ENCODE peak calls at places on chromosome 5, in ten cellular contexts. M is Panc1; P is HL-60; R is esophagus squamous epithelium; S is AG10803; W is uterus; D is GM13977; B is D721Med; I is cardiac fibroblast; Y is activated CD8-positive, alpha-beta T cell treated with anti-CD3 and anti-CD28 coated beads for 36 hours. G is an unnamed sample.

GRCh38 chr5:61999371-61999770 is 306.6 kb upstream of the KIF2A start:
- DNase-seq in M (no peak), P (no peak), R (no peak), S (peak; percentile 61), W (no peak), D (no peak), B (no peak), I (no peak), Y (no peak), G (no peak)

GRCh38 chr5:133489632-133490031 is 122.7 kb downstream of the FSTL4 start:
- DNase-seq in M (no peak), P (no peak), R (no peak), S (no peak), W (no peak), D (peak; percentile 41), B (no peak), I (no peak), Y (peak; percentile 57), G (peak; percentile 34)

GRCh38 chr5:132234684-132235062 is 7.0 kb upstream of the P4HA2 start:
- DNase-seq in M (no peak), P (no peak), R (no peak), S (no peak), W (peak; percentile 6), D (no peak), B (no peak), I (no peak), Y (no peak), G (no peak)

GRCh38 chr5:20105915-20106314 is 117.9 kb upstream of the CDH18 start:
- DNase-seq in M (no peak), P (no peak), R (no peak), S (no peak), W (no peak), D (no peak), B (no peak), I (no peak), Y (no peak), G (no peak)

GRCh38 chr5:125411163-125412050 is 665.0 kb upstream of the ZNF608 start:
- DNase-seq in M (no peak), P (no peak), R (no peak), S (no peak), W (no peak), D (peak; percentile 35), B (no peak), I (peak; percentile 86), Y (no peak), G (peak; percentile 42)

GRCh38 chr5:128341056-128341455 is 197.0 kb downstream of the FBN2 start:
- DNase-seq in M (no peak), P (peak; percentile 54), R (no peak), S (peak; percentile 1), W (no peak), D (no peak), B (no peak), I (peak; percentile 64), Y (no peak), G (no peak)

GRCh38 chr5:1462358-1462757 is 17.1 kb upstream of the SLC6A3 start:
- DNase-seq in M (no peak), P (no peak), R (no peak), S (no peak), W (no peak), D (no peak), B (no peak), I (no peak), Y (no peak), G (no peak)

GRCh38 chr5:58490397-58491072 is 700 bp upstream of the GAPT start:
- DNase-seq in M (no peak), P (peak; percentile 35), R (no peak), S (no peak), W (no peak), D (no peak), B (no peak), I (no peak), Y (no peak), G (no peak)

GRCh38 chr5:125274938-125275759 is 528.7 kb upstream of the ZNF608 start:
- DNase-seq in M (no peak), P (no peak), R (no peak), S (no peak), W (no peak), D (no peak), B (no peak), I (no peak), Y (no peak), G (no peak)

GRCh38 chr5:124628721-124629596 is 117.5 kb downstream of the ZNF608 start:
- DNase-seq in M (peak; percentile 89), P (no peak), R (no peak), S (peak; percentile 91), W (no peak), D (no peak), B (no peak), I (peak; percentile 96), Y (no peak), G (no peak)

GRCh38 chr5:17897776-17898175 is 263.5 kb downstream of the TAF11L14 start:
- DNase-seq in M (no peak), P (no peak), R (no peak), S (no peak), W (no peak), D (no peak), B (no peak), I (no peak), Y (no peak), G (no peak)

GRCh38 chr5:137761560-137761959 is 7.4 kb upstream of the HNRNPA0 start:
- DNase-seq in M (no peak), P (no peak), R (no peak), S (no peak), W (no peak), D (no peak), B (no peak), I (peak; percentile 12), Y (no peak), G (no peak)

GRCh38 chr5:177362871-177363507 is 5.3 kb downstream of the RGS14 start:
- DNase-seq in M (no peak), P (no peak), R (no peak), S (peak; percentile 20), W (peak; percentile 72), D (peak; percentile 87), B (peak; percentile 81), I (peak; percentile 18), Y (peak; percentile 80), G (peak; percentile 90)

GRCh38 chr5:108101816-108102215 is 280.1 kb downstream of the FBXL17 start:
- DNase-seq in M (no peak), P (no peak), R (no peak), S (no peak), W (no peak), D (no peak), B (no peak), I (no peak), Y (no peak), G (no peak)

GRCh38 chr5:140208065-140208464 is 33.1 kb downstream of the CYSTM1 start:
- DNase-seq in M (no peak), P (no peak), R (no peak), S (no peak), W (no peak), D (no peak), B (no peak), I (no peak), Y (no peak), G (no peak)

GRCh38 chr5:123754167-123754840 is 242.3 kb downstream of the CSNK1G3 start:
- DNase-seq in M (no peak), P (no peak), R (no peak), S (peak; percentile 77), W (no peak), D (no peak), B (no peak), I (peak; percentile 68), Y (no peak), G (no peak)

GRCh38 chr5:122846051-122846567 is 696 bp downstream of the SNX24 start:
- DNase-seq in M (no peak), P (no peak), R (no peak), S (peak; percentile 74), W (no peak), D (peak; percentile 18), B (no peak), I (peak; percentile 87), Y (no peak), G (no peak)

GRCh38 chr5:181204561-181205401 is at the start of gene TRIM7:
- DNase-seq in M (no peak), P (no peak), R (no peak), S (peak; percentile 49), W (no peak), D (peak; percentile 66), B (no peak), I (peak; percentile 41), Y (no peak), G (peak; percentile 65)

GRCh38 chr5:36156124-36156601 is 4.3 kb downstream of the SKP2 start:
- DNase-seq in M (no peak), P (no peak), R (no peak), S (peak; percentile 90), W (no peak), D (no peak), B (peak; percentile 20), I (peak; percentile 40), Y (no peak), G (no peak)

GRCh38 chr5:142432369-142432863 is 107.6 kb upstream of the SPRY4 start:
- DNase-seq in M (no peak), P (no peak), R (no peak), S (no peak), W (no peak), D (peak; percentile 30), B (no peak), I (no peak), Y (peak; percentile 63), G (peak; percentile 47)
- TF ChIP-seq CTCF in M (no peak), P (no peak), R (no peak), S (no peak), W (no peak), D (no peak), B (no peak), I (no peak), Y (no peak), G (no peak)

GRCh38 chr5:83711982-83712601 is 8.6 kb downstream of the HAPLN1 start:
- DNase-seq in M (peak; percentile 24), P (no peak), R (no peak), S (peak; percentile 36), W (no peak), D (no peak), B (no peak), I (peak; percentile 71), Y (peak; percentile 49), G (peak; percentile 41)
- TF ChIP-seq CTCF in M (peak; percentile 71), P (no peak), R (peak; percentile 61), S (peak; percentile 78), W (peak; percentile 55), D (peak; percentile 77), B (peak; percentile 79), I (peak; percentile 64), Y (peak; percentile 89), G (peak; percentile 77)

DNA sequence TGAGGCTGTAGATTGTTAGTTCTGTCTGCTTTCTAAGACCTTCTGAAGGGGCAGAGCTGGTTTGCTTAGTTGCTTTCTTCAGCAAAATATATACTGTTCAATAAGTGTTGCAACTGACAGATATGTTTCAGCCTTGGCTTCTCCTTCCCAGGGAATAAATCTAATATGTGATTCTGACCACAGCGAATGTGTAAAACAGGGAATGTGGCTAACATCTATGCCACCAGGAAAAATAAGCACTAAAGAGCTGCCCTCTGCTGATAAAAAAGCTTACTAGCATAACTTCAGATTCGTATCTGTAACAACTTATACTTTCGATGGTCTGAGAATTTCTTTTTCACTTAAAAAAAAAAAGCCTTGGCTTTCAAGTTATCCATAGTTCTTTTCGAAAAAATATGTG is 13.0 kb upstream of the OSMR start:
- DNase-seq in M (no peak), P (no peak), R (no peak), S (no peak), W (no peak), D (no peak), B (no peak), I (no peak), Y (no peak), G (no peak)
- TF ChIP-seq CTCF in M (no peak), P (no peak), R (no peak), S (no peak), W (no peak), D (no peak), B (no peak), I (no peak), Y (no peak), G (no peak)

GRCh38 chr5:143405063-143405746 is 1.7 kb upstream of the NR3C1 start:
- DNase-seq in M (peak; percentile 51), P (peak; percentile 58), R (peak; percentile 62), S (peak; percentile 82), W (peak; percentile 85), D (peak; percentile 73), B (peak; percentile 18), I (peak; percentile 85), Y (peak; percentile 94), G (peak; percentile 77)
- TF ChIP-seq CTCF in M (peak; percentile 45), P (no peak), R (peak; percentile 15), S (peak; percentile 17), W (peak; percentile 18), D (peak; percentile 28), B (no peak), I (peak; percentile 17), Y (peak; percentile 13), G (peak; percentile 9)

G was measured in GM13976.